ENCODE peak calls at places on chromosomes 3 and 15, in eight cellular contexts. W is activated T-cell treated with anti-CD3 and anti-CD28 coated beads, Interleukin-2, amount 50 U/mL, for 1 hour; Q is CD8-positive, alpha-beta memory T cell; P is T follicular helper cell; F is fibroblast of pulmonary artery; N is GM10248; A is NCI-H2081 treated with DMSO at 0.1 percent for 48 hours; I is upper lobe of right lung. C is an unnamed sample.

GRCh38 chr3:42745291-42745745 is 27.7 kb downstream of the CCDC13 start:
- DNase-seq in A (no peak), F (no peak), P (no peak), W (no peak), Q (no peak), N (no peak), I (no peak), C (no peak)

GRCh38 chr15:84654689-84655453 is 788 bp upstream of the WDR73 start:
- DNase-seq in I (peak), W (peak), Q (peak), N (peak), F (peak), A (peak), P (peak), C (peak)

GRCh38 chr15:77506311-77507150 is 85.8 kb downstream of the HMG20A start:
- DNase-seq in Q (no peak), P (no peak), A (no peak), I (peak), F (peak), W (no peak), N (no peak), C (no peak)

GRCh38 chr15:34732430-34732829 is 22.4 kb downstream of the GJD2 start:
- DNase-seq in Q (no peak), I (no peak), A (no peak), P (no peak), F (no peak), N (no peak), W (no peak), C (no peak)

GRCh38 chr3:71510485-71510884 is 73.0 kb downstream of the FOXP1 start:
- DNase-seq in N (no peak), A (no peak), F (peak), I (no peak), Q (no peak), W (no peak), P (no peak), C (no peak)

GRCh38 chr3:80087769-80088168 is 320.0 kb upstream of the ROBO1 start:
- DNase-seq in F (peak), I (no peak), P (no peak), W (no peak), A (no peak), Q (no peak), N (no peak), C (no peak)

GRCh38 chr15:101499863-101500713 is 10.6 kb upstream of the PCSK6 start:
- DNase-seq in A (peak), I (no peak), W (no peak), F (no peak), P (no peak), N (peak), Q (no peak), C (no peak)

GRCh38 chr15:63858881-63859280 is 25.1 kb upstream of the HERC1 start:
- DNase-seq in I (no peak), N (no peak), A (no peak), Q (no peak), F (peak), W (no peak), P (no peak), C (no peak)

C was measured in activated gamma-delta T cell treated with anti-CD3 and anti-CD28 coated beads, Interleukin-2, amount 50 U/mL, for 16 hours.